ENCODE peak calls at places on chromosome 12, in seven cellular contexts. C is GM23248, L is vagina, B is cardiac muscle cell, O is fibroblast of lung, Z is stomach, U is heart right ventricle. D is an unnamed sample.

GRCh38 chr12:34217660-34218059 is 195.4 kb downstream of the ALG10 start:
- DNase-seq in C (no peak), L (no peak), B (no peak), O (no peak), Z (no peak), U (no peak), D (no peak)

GRCh38 chr12:97203408-97203807 is 259.2 kb upstream of the RMST start:
- DNase-seq in C (no peak), L (no peak), B (no peak), O (no peak), Z (no peak), U (no peak), D (no peak)

GRCh38 chr12:68614772-68615171 is 4.1 kb downstream of the RAP1B start:
- DNase-seq in C (no peak), L (no peak), B (no peak), O (no peak), Z (no peak), U (no peak), D (no peak)

GRCh38 chr12:56104815-56105476 is 587 bp downstream of the PA2G4 start:
- DNase-seq in C (peak; percentile 58), L (no peak), B (no peak), O (no peak), Z (peak; percentile 34), U (no peak), D (no peak)

GRCh38 chr12:7180685-7181084 is 8.8 kb upstream of the PEX5 start:
- DNase-seq in C (peak; percentile 67), L (no peak), B (no peak), O (no peak), Z (no peak), U (no peak), D (peak; percentile 5)

GRCh38 chr12:52316701-52317100 is 4.5 kb downstream of the KRT83 start:
- DNase-seq in C (no peak), L (no peak), B (no peak), O (no peak), Z (no peak), U (no peak), D (no peak)

GRCh38 chr12:5371636-5372035 is 60.3 kb upstream of the NTF3 start:
- DNase-seq in C (no peak), L (no peak), B (no peak), O (peak; percentile 8), Z (no peak), U (no peak), D (no peak)

GRCh38 chr12:96036765-96037455 is 1.5 kb upstream of the LTA4H start:
- DNase-seq in C (peak; percentile 39), L (no peak), B (no peak), O (peak; percentile 35), Z (no peak), U (no peak), D (no peak)

GRCh38 chr12:39616251-39616650 is 3.4 kb downstream of the ABCD2 start:
- DNase-seq in C (no peak), L (no peak), B (no peak), O (no peak), Z (no peak), U (no peak), D (no peak)

GRCh38 chr12:72369560-72369959 is 97.4 kb downstream of the TRHDE start:
- DNase-seq in C (no peak), L (no peak), B (no peak), O (no peak), Z (no peak), U (no peak), D (no peak)

GRCh38 chr12:52010152-52010622 is 3.4 kb downstream of the TAMALIN start:
- DNase-seq in C (peak; percentile 72), L (no peak), B (peak; percentile 98), O (peak; percentile 85), Z (peak; percentile 38), U (peak; percentile 92), D (no peak)

GRCh38 chr12:93122569-93123091 is 193.5 kb upstream of the EEA1 start:
- DNase-seq in C (no peak), L (no peak), B (no peak), O (no peak), Z (no peak), U (no peak), D (no peak)

GRCh38 chr12:27705263-27705662 is 5.4 kb upstream of the MRPS35 start:
- DNase-seq in C (no peak), L (no peak), B (no peak), O (no peak), Z (no peak), U (no peak), D (no peak)

GRCh38 chr12:110370732-110371141 is 32.8 kb downstream of the ANAPC7 start:
- DNase-seq in C (no peak), L (peak; percentile 88), B (no peak), O (no peak), Z (no peak), U (no peak), D (no peak)

GRCh38 chr12:130162267-130162666 is at the start of gene FZD10:
- DNase-seq in C (peak; percentile 50), L (no peak), B (peak; percentile 10), O (peak; percentile 3), Z (no peak), U (peak; percentile 40), D (no peak)

GRCh38 chr12:6927999-6928702 is 392 bp downstream of the ATN1 start:
- DNase-seq in C (peak; percentile 48), L (no peak), B (no peak), O (no peak), Z (no peak), U (no peak), D (no peak)

GRCh38 chr12:59075968-59076367 is 155.7 kb upstream of the LRIG3 start:
- DNase-seq in C (peak; percentile 17), L (no peak), B (no peak), O (no peak), Z (no peak), U (no peak), D (no peak)

GRCh38 chr12:20852649-20853048 is 42.1 kb downstream of the SLCO1B3 start:
- DNase-seq in C (no peak), L (no peak), B (no peak), O (no peak), Z (no peak), U (no peak), D (no peak)

GRCh38 chr12:114041590-114041989 is 75.5 kb upstream of the RBM19 start:
- DNase-seq in C (no peak), L (no peak), B (no peak), O (no peak), Z (no peak), U (no peak), D (no peak)
- H3K4me1 ChIP-seq in C (no peaks in the 10 kb centered on the region), L (no peaks in the 10 kb centered on the region), B (no peaks in the 10 kb centered on the region), O (no peaks in the 10 kb centered on the region), Z (no peaks in the 10 kb centered on the region), U (no peaks in the 10 kb centered on the region), D (no peaks in the 10 kb centered on the region)

GRCh38 chr12:65022960-65023359 is 98.1 kb downstream of the WIF1 start:
- DNase-seq in C (no peak), L (no peak), B (no peak), O (no peak), Z (no peak), U (no peak), D (no peak)

GRCh38 chr12:65022441-65022840 is 98.7 kb downstream of the WIF1 start:
- DNase-seq in C (no peak), L (no peak), B (no peak), O (no peak), Z (no peak), U (no peak), D (no peak)

GRCh38 chr12:65016881-65017650 is 104.0 kb downstream of the WIF1 start:
- DNase-seq in C (no peak), L (no peak), B (no peak), O (no peak), Z (no peak), U (no peak), D (no peak)

GRCh38 chr12:65023485-65023884 is 97.6 kb downstream of the WIF1 start:
- DNase-seq in C (no peak), L (no peak), B (no peak), O (no peak), Z (no peak), U (no peak), D (no peak)

DNA sequence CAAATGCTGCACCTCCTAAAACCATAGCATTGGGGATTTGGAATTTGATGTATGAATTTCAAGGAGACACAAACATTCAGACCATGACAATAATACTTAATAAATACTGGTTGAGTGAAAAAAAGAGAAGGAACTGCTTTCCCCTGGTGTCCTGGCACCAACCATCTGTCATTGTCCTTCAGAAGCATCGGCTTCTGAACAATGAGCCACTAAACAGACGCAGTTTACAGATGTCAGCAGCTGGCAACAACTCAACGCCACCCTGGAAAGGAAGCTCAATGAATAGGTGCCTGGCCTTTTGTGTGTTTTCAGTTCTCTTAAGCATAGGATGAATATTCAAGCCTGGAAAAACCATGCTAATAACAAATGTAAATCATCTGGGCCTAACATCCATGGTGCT is 101.4 kb downstream of the WIF1 start:
- DNase-seq in C (no peak), L (no peak), B (no peak), O (no peak), Z (no peak), U (no peak), D (no peak)
- H3K4me1 ChIP-seq in C (no peaks in the 10 kb centered on the region), L (no peaks in the 10 kb centered on the region), B (no peaks in the 10 kb centered on the region), O (no peaks in the 10 kb centered on the region), Z (no peaks in the 10 kb centered on the region), U (no peaks in the 10 kb centered on the region), D (no peaks in the 10 kb centered on the region)

GRCh38 chr12:14952295-14952995 is 9.0 kb downstream of the ARHGDIB start:
- DNase-seq in C (peak; percentile 98), L (no peak), B (peak; percentile 95), O (peak; percentile 97), Z (no peak), U (peak; percentile 58), D (no peak)
- H3K4me1 ChIP-seq in C (peaks cover 29% of the 10 kb centered on the region), L (peaks cover 34% of the 10 kb centered on the region), B (peaks cover 26% of the 10 kb centered on the region), O (peaks cover 11% of the 10 kb centered on the region), Z (peaks cover 90% of the 10 kb centered on the region), U (peaks cover 92% of the 10 kb centered on the region), D (peaks cover 72% of the 10 kb centered on the region)

DNA sequence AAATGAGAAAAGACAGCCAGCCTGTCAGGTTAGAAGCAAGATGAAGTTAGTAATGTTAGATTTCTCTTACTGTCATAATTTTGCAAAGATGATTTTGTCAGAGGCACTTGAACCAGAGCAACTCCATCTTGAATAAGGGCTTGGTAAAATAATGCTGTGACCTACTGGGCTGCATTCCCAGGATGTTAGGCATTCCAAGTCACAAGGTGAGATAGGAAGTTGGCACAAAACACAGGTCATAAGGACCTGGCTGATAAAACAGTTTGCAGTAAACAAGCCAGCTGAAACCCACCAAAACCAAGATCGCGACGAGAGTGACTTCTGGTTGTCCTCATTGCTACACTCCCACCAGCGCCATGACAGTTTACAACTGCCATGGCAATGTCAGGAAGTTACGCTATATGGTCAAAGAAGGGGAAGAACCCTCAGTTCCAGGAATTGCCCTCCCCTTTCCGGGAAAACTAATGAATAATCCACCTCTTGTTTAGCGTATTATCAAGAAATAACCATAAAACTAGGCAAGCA is 1313.5 kb upstream of the TMEM132C start:
- DNase-seq in C (no peak), L (no peak), B (no peak), O (no peak), Z (no peak), U (no peak), D (peak; percentile 79)
- H3K4me1 ChIP-seq in C (no peaks in the 10 kb centered on the region), L (no peaks in the 10 kb centered on the region), B (peaks cover 13% of the 10 kb centered on the region), O (no peaks in the 10 kb centered on the region), Z (no peaks in the 10 kb centered on the region), U (no peaks in the 10 kb centered on the region), D (no peaks in the 10 kb centered on the region)

DNA sequence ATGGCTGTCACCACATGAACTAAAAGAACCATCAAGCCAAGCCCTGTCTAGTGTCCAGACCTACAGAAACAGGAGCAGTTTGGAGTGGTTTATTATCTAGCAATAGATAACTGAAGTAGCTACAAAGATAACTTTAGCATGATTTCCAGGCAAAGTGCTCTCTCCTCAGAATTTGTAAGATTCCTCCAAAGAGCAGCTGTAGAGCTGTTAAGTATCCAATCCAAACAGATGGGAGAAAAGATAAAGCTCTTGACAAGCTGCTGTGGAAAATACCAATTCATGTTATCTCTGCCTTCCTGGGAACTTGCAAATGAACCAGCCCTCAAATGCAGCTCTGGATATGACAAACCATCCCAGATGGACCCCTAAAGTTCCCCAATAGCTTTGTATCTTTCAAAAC is 78.9 kb upstream of the RESF1 start:
- DNase-seq in C (no peak), L (no peak), B (peak; percentile 46), O (peak; percentile 78), Z (no peak), U (no peak), D (no peak)
- H3K4me1 ChIP-seq in C (no peaks in the 10 kb centered on the region), L (peaks cover 4% of the 10 kb centered on the region), B (no peaks in the 10 kb centered on the region), O (no peaks in the 10 kb centered on the region), Z (peaks cover 13% of the 10 kb centered on the region), U (peaks cover 26% of the 10 kb centered on the region), D (no peaks in the 10 kb centered on the region)